ENCODE peak calls at places on chromosomes 4 and X, in eight cellular contexts. N is AG10803; U is HEK293T; C is activated T-cell treated with anti-CD3 and anti-CD28 coated beads, Interleukin-2, amount 50 U/mL, for 1 hour; I is activated CD4-positive, alpha-beta T cell treated with anti-CD3 and anti-CD28 coated beads, Interleukin-2, amount 50 U/mL, for 1 hour; Y is left cardiac atrium; R is amniotic stem cell; J is astrocyte of the cerebellum. B is an unnamed sample.

GRCh38 chr4:44985938-44986337 is 259.6 kb upstream of the GNPDA2 start:
- DNase-seq in I (no peak), N (no peak), C (no peak), U (no peak), J (no peak), Y (no peak), R (no peak), B (no peak)

GRCh38 chr4:154349829-154350228 is 141.8 kb downstream of the DCHS2 start:
- DNase-seq in J (peak; percentile 11), R (no peak), U (peak; percentile 21), I (no peak), C (no peak), Y (no peak), N (peak; percentile 7), B (peak; percentile 7)

GRCh38 chrX:72208126-72208525 is 26.6 kb downstream of the PIN4 start:
- DNase-seq in I (no peak), R (no peak), N (peak; percentile 22), C (no peak), U (no peak), Y (no peak), J (no peak), B (no peak)

GRCh38 chrX:100376581-100376980 is 33.5 kb downstream of the PCDH19 start:
- DNase-seq in U (no peak), I (no peak), J (no peak), Y (no peak), C (no peak), N (peak; percentile 76), R (no peak), B (peak; percentile 5)

GRCh38 chr4:119209077-119209476 is 3.4 kb upstream of the USP53 start:
- DNase-seq in N (peak; percentile 91), C (no peak), Y (no peak), J (peak; percentile 59), I (no peak), U (no peak), R (peak; percentile 80), B (peak; percentile 97)

GRCh38 chr4:24722026-24722568 is 73.3 kb upstream of the SOD3 start:
- DNase-seq in Y (no peak), U (no peak), J (no peak), C (no peak), N (no peak), R (no peak), I (no peak), B (no peak)

GRCh38 chrX:34401411-34401810 is 255.7 kb downstream of the TMEM47 start:
- DNase-seq in R (no peak), U (no peak), C (no peak), I (no peak), J (no peak), Y (no peak), N (no peak), B (no peak)

GRCh38 chr4:185573651-185574199 is 38.4 kb upstream of the PDLIM3 start:
- DNase-seq in R (peak; percentile 33), U (peak; percentile 61), N (peak; percentile 55), I (no peak), J (no peak), Y (peak; percentile 72), C (no peak), B (peak; percentile 54)

GRCh38 chr4:108372678-108373077 is 203.9 kb upstream of the LEF1 start:
- DNase-seq in I (peak; percentile 13), Y (no peak), J (no peak), C (no peak), U (no peak), N (no peak), R (no peak), B (no peak)

GRCh38 chrX:154720067-154720466 is 30.8 kb downstream of the GAB3 start:
- DNase-seq in U (no peak), J (no peak), I (no peak), Y (no peak), R (no peak), C (no peak), N (no peak), B (no peak)

GRCh38 chr4:87975466-87975865 is at the start of gene SPP1:
- DNase-seq in N (no peak), U (peak; percentile 52), I (no peak), Y (no peak), C (no peak), J (peak; percentile 11), R (no peak), B (peak; percentile 19)

B was measured in fibroblast of the aortic adventitia.